ENCODE peak calls at places on chromosomes 3 and 15, in four cellular contexts. D is GM23248; I is occipital lobe; S is stimulated activated CD8-positive, alpha-beta memory T cell treated with anti-CD3 and anti-CD28 coated beads, Interleukin-7, amount 100 ng/mL, for 48 hours. Q is an unnamed sample.
A peak's percentile ranks its signal among the peaks of the same experiment; 100 is the strongest.

GRCh38 chr15:51155016-51155580 is 60.4 kb upstream of the TNFAIP8L3 start:
- DNase-seq in D (no peak), S (no peak), I (no peak), Q (no peak)

GRCh38 chr3:15159501-15160136 is 46.4 kb upstream of the CAPN7 start:
- DNase-seq in D (peak; percentile 7), S (no peak), I (no peak), Q (no peak)

GRCh38 chr15:95957854-95958253 is 372.6 kb upstream of the NR2F2 start:
- DNase-seq in I (no peak), D (no peak), S (no peak), Q (no peak)

GRCh38 chr3:57382933-57383332 is 90.4 kb upstream of the ASB14 start:
- DNase-seq in D (peak; percentile 60), I (no peak), S (no peak), Q (no peak)

GRCh38 chr15:63015618-63016017 is 26.9 kb upstream of the TPM1 start:
- DNase-seq in I (no peak), S (no peak), D (peak; percentile 89), Q (no peak)

GRCh38 chr3:192731233-192731632 is 3.9 kb upstream of the FGF12 start:
- DNase-seq in S (no peak), D (no peak), I (no peak), Q (no peak)

GRCh38 chr3:120192579-120192978 is 92.4 kb downstream of the GPR156 start:
- DNase-seq in S (no peak), D (peak; percentile 52), I (no peak), Q (no peak)

GRCh38 chr3:13588221-13588701 is 39.3 kb downstream of the FBLN2 start:
- DNase-seq in S (no peak), D (no peak), I (no peak), Q (no peak)

GRCh38 chr3:134197681-134198261 is 52.9 kb downstream of the RYK start:
- DNase-seq in I (no peak), D (peak; percentile 83), S (no peak), Q (no peak)

GRCh38 chr3:179292440-179292839 is 30.4 kb upstream of the ZNF639 start:
- DNase-seq in D (no peak), S (no peak), I (no peak), Q (no peak)

GRCh38 chr15:83204697-83205096 is 2.9 kb downstream of the HDGFL3 start:
- DNase-seq in I (no peak), D (no peak), S (no peak), Q (no peak)

Q was measured in tibial nerve.